ENCODE peak calls at places on chromosomes 1 and 21, in four cellular contexts. V, F, N and T are unnamed samples.

GRCh38 chr1:184664042-184664659 is 90.5 kb downstream of the EDEM3 start:
- DNase-seq in V (peak; percentile 90), F (peak; percentile 69), N (peak; percentile 57), T (peak; percentile 84)

GRCh38 chr1:30383131-30383793 is 340.1 kb downstream of the MATN1 start:
- DNase-seq in V (no peak), F (no peak), N (no peak), T (peak; percentile 1)

GRCh38 chr1:18155881-18156385 is 48.3 kb downstream of the IGSF21 start:
- DNase-seq in V (no peak), F (no peak), N (no peak), T (no peak)

GRCh38 chr21:37041706-37042271 is 31.1 kb downstream of the PIGP start:
- DNase-seq in V (no peak), F (no peak), N (no peak), T (no peak)

GRCh38 chr1:150288822-150289221 is 4.8 kb upstream of the MRPS21 start:
- DNase-seq in V (no peak), F (no peak), N (no peak), T (no peak)

GRCh38 chr1:205355054-205355453 is 1.7 kb downstream of the KLHDC8A start:
- DNase-seq in V (peak; percentile 44), F (no peak), N (no peak), T (no peak)

GRCh38 chr1:52659851-52660596 is 27.1 kb downstream of the SHISAL2A start:
- DNase-seq in V (no peak), F (no peak), N (no peak), T (no peak)

GRCh38 chr21:43736224-43736883 is 17.4 kb downstream of the PDXK start:
- DNase-seq in V (no peak), F (no peak), N (no peak), T (no peak)

GRCh38 chr21:35197191-35197590 is 148.1 kb upstream of the RUNX1 start:
- DNase-seq in V (no peak), F (no peak), N (peak; percentile 64), T (no peak)

GRCh38 chr1:38611661-38612211 is 247.8 kb downstream of the RRAGC start:
- DNase-seq in V (no peak), F (no peak), N (no peak), T (no peak)

GRCh38 chr1:61202854-61203603 is 120.7 kb downstream of the NFIA start:
- DNase-seq in V (no peak), F (no peak), N (peak; percentile 53), T (no peak)

GRCh38 chr1:24155011-24155782 is 12.3 kb upstream of the IL22RA1 start:
- DNase-seq in V (peak; percentile 78), F (no peak), N (no peak), T (no peak)

GRCh38 chr1:10900691-10901090 is 104.2 kb upstream of the CASZ1 start:
- DNase-seq in V (no peak), F (no peak), N (no peak), T (no peak)

GRCh38 chr1:11920239-11920903 is 5.9 kb downstream of the KIAA2013 start:
- DNase-seq in V (no peak), F (no peak), N (no peak), T (no peak)

GRCh38 chr1:53145942-53146708 is 3.7 kb upstream of the SLC1A7 start:
- DNase-seq in V (peak; percentile 80), F (peak; percentile 36), N (peak; percentile 100), T (peak; percentile 73)

GRCh38 chr1:224559971-224560728 is 56.0 kb upstream of the CNIH3 start:
- DNase-seq in V (no peak), F (no peak), N (peak; percentile 42), T (no peak)

GRCh38 chr1:165114022-165114888 is 242.3 kb downstream of the LMX1A start:
- DNase-seq in V (no peak), F (no peak), N (peak; percentile 30), T (peak; percentile 27)

GRCh38 chr1:72526926-72527325 is 244.6 kb upstream of the NEGR1 start:
- DNase-seq in V (no peak), F (no peak), N (peak; percentile 21), T (no peak)

GRCh38 chr1:30403061-30403645 is 320.2 kb downstream of the MATN1 start:
- DNase-seq in V (no peak), F (no peak), N (no peak), T (no peak)

GRCh38 chr21:16534408-16535099 is 804.8 kb downstream of the USP25 start:
- DNase-seq in V (peak; percentile 56), F (peak; percentile 71), N (peak; percentile 32), T (peak; percentile 84)

GRCh38 chr1:247224822-247225221 is 31.1 kb upstream of the VN1R5 start:
- DNase-seq in V (no peak), F (no peak), N (no peak), T (no peak)

GRCh38 chr21:46099476-46099875 is 1.6 kb downstream of the COL6A2 start:
- DNase-seq in V (peak; percentile 53), F (peak; percentile 47), N (peak; percentile 34), T (peak; percentile 54)

GRCh38 chr1:27357281-27358037 is 9.3 kb downstream of the MAP3K6 start:
- DNase-seq in V (peak; percentile 90), F (peak; percentile 53), N (peak; percentile 32), T (peak; percentile 77)

GRCh38 chr1:218377143-218377660 is 32.1 kb downstream of the TGFB2 start:
- DNase-seq in V (no peak), F (no peak), N (peak; percentile 99), T (no peak)

GRCh38 chr1:111221633-111222286 is 5.8 kb upstream of the CHI3L2 start:
- DNase-seq in V (no peak), F (no peak), N (peak; percentile 8), T (no peak)

GRCh38 chr1:201575912-201576311 is 37.0 kb downstream of the NAV1 start:
- DNase-seq in V (no peak), F (no peak), N (no peak), T (no peak)

GRCh38 chr1:35431173-35431599 is 126.0 kb downstream of the KIAA0319L start:
- DNase-seq in V (no peak), F (no peak), N (peak; percentile 74), T (no peak)

GRCh38 chr1:151924691-151925587 is 15.6 kb upstream of the THEM4 start:
- DNase-seq in V (no peak), F (no peak), N (no peak), T (no peak)

GRCh38 chr1:29650041-29650400 is 413.7 kb downstream of the PTPRU start:
- DNase-seq in V (no peak), F (no peak), N (no peak), T (no peak)

GRCh38 chr1:154607084-154607747 is 770 bp downstream of the ADAR start:
- DNase-seq in V (no peak), F (no peak), N (peak; percentile 79), T (no peak)

GRCh38 chr1:12075195-12076114 is 12.4 kb downstream of the TNFRSF8 start:
- DNase-seq in V (no peak), F (no peak), N (peak; percentile 94), T (peak; percentile 87)

GRCh38 chr1:116986531-116987255 is 14.9 kb upstream of the CD101 start:
- DNase-seq in V (no peak), F (no peak), N (no peak), T (no peak)

GRCh38 chr1:200198247-200198646 is 170.7 kb downstream of the NR5A2 start:
- DNase-seq in V (no peak), F (no peak), N (no peak), T (no peak)

GRCh38 chr1:197984273-197984672 is 67.1 kb downstream of the LHX9 start:
- DNase-seq in V (no peak), F (no peak), N (peak; percentile 38), T (no peak)

GRCh38 chr1:209704584-209704983 is at the start of gene HSD11B1:
- DNase-seq in V (no peak), F (peak; percentile 84), N (peak; percentile 83), T (peak; percentile 91)

GRCh38 chr1:84691139-84691783 is 1.0 kb upstream of the SSX2IP start:
- DNase-seq in V (no peak), F (no peak), N (no peak), T (no peak)

GRCh38 chr1:233019083-233019482 is 68.7 kb downstream of the NTPCR start:
- DNase-seq in V (no peak), F (no peak), N (no peak), T (no peak)

GRCh38 chr1:233020441-233020840 is 70.0 kb downstream of the NTPCR start:
- DNase-seq in V (no peak), F (peak; percentile 26), N (peak; percentile 8), T (no peak)

GRCh38 chr1:233015965-233016364 is 65.6 kb downstream of the NTPCR start:
- DNase-seq in V (no peak), F (no peak), N (no peak), T (no peak)

GRCh38 chr1:233019921-233020320 is 69.5 kb downstream of the NTPCR start:
- DNase-seq in V (no peak), F (no peak), N (peak; percentile 79), T (no peak)

DNA sequence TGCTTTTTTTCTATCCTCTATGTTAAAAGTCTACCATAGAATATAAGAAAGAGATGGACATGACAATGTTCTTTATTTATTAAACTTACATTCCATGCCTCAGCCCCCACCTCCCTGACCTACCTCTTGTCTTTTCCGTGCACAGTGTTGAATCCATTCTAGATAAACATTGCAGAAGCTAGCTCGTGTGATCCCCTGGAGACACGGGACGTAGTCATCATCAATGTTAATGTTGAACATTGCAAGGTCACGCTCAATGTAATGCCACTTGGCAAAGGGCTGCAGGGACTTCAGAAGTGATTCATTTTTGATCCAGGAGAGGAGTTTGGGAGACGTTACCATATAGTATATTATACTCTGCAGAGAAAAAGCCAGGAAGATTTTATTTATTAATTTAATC is 66.4 kb downstream of the NTPCR start:
- DNase-seq in V (no peak), F (no peak), N (peak; percentile 79), T (no peak)
- H3K9me3 ChIP-seq in V (no peaks in the 10 kb centered on the region), F (no peaks in the 10 kb centered on the region), N (no peaks in the 10 kb centered on the region), T (no peaks in the 10 kb centered on the region)

DNA sequence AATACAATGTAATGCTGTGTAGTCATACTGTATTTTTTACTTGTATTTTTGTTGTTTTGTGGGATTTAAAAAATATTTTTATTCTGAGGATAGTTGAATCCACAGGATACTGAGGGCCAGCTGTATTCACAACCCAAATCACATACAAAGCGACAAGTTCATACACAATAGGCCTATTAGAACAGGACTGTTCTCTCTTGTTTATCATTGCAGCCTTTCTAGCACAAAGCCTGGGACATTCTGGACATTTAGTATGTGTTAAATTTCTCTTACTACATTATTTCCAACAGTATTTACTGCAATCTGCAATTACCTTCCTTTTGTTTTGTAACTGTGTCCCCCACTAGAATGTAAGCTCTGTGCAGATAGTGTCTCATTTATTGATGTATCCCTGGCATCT is 65.4 kb downstream of the SLC35A3 start:
- DNase-seq in V (no peak), F (no peak), N (no peak), T (no peak)
- H3K27ac ChIP-seq in V (no peak overlapping the region), F (no peak overlapping the region), N (no peak overlapping the region), T (no peak overlapping the region)

GRCh38 chr1:243268751-243269460 is 13.1 kb downstream of the SDCCAG8 start:
- DNase-seq in V (no peak), F (no peak), N (peak; percentile 36), T (no peak)
- H3K4me3 ChIP-seq in V (no peak overlapping the region), F (no peak overlapping the region), N (peak overlapping the region; percentile 20), T (no peak overlapping the region)

DNA sequence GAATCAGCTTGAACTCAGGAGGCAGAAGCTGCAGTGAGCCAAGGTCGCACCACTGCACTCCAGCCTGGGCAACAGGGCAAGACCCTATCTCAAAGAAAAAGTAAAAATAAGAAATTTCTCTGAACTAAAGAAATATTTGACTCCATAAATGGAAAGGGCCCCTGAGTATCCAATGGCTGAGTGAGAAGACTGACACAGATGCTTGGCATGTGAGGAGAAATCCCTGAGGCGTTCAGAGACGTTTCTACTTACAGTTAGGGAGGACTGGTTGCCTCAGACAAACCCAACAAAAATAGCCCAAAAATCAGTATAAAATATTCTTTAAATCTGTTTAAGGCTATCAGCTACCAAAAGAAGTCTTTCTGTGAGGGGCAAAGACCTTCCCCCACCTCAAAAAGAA is 3.0 kb upstream of the SUMO3 start:
- DNase-seq in V (no peak), F (no peak), N (peak; percentile 60), T (no peak)
- H3K9me3 ChIP-seq in V (no peaks in the 10 kb centered on the region), F (peaks cover 22% of the 10 kb centered on the region), N (peaks cover 39% of the 10 kb centered on the region), T (peaks cover 8% of the 10 kb centered on the region)